ENCODE peak calls at places on chromosome 6, in nine cellular contexts. S is left ventricle myocardium inferior; X is HT-29; W is hepatocyte; U is T follicular helper cell; G is posterior vena cava; J is NCI-H1092 treated with DMSO at 0.1 percent for 48 hours; I is left lung; F is activated CD8-positive, alpha-beta T cell treated with anti-CD3 and anti-CD28 coated beads, Interleukin-2, amount 10 ng/mL, durations not matched to agents 7 days and 5 days. H is an unnamed sample.

GRCh38 chr6:15017803-15018202 is 228.1 kb upstream of the JARID2 start:
- DNase-seq in S (no peak), X (no peak), W (no peak), U (no peak), G (no peak), J (no peak), I (no peak), F (no peak), H (no peak)

GRCh38 chr6:28443112-28443773 is at the start of gene ZSCAN23:
- DNase-seq in S (peak; percentile 70), X (peak; percentile 56), W (peak; percentile 88), U (peak; percentile 80), G (peak; percentile 93), J (peak; percentile 81), I (peak; percentile 81), F (peak; percentile 94), H (peak; percentile 95)

GRCh38 chr6:5208039-5208438 is 52.7 kb downstream of the LYRM4 start:
- DNase-seq in S (no peak), X (no peak), W (no peak), U (no peak), G (no peak), J (no peak), I (no peak), F (no peak), H (no peak)

GRCh38 chr6:131362070-131362469 is 211.0 kb upstream of the ARG1 start:
- DNase-seq in S (no peak), X (no peak), W (no peak), U (no peak), G (no peak), J (no peak), I (no peak), F (no peak), H (peak; percentile 79)

GRCh38 chr6:168037242-168037641 is 39.8 kb downstream of the KIF25 start:
- DNase-seq in S (no peak), X (peak; percentile 46), W (no peak), U (no peak), G (peak; percentile 48), J (no peak), I (no peak), F (no peak), H (no peak)

GRCh38 chr6:335572-335971 is 43.3 kb downstream of the DUSP22 start:
- DNase-seq in S (peak; percentile 11), X (no peak), W (no peak), U (no peak), G (peak; percentile 76), J (no peak), I (no peak), F (no peak), H (no peak)

GRCh38 chr6:85323435-85324040 is 126.3 kb upstream of the NT5E start:
- DNase-seq in S (peak; percentile 47), X (peak; percentile 93), W (peak; percentile 94), U (peak; percentile 43), G (peak; percentile 83), J (peak; percentile 36), I (no peak), F (peak; percentile 86), H (peak; percentile 77)

GRCh38 chr6:53410508-53411258 is 61.9 kb upstream of the ELOVL5 start:
- DNase-seq in S (peak; percentile 42), X (peak; percentile 33), W (peak; percentile 46), U (peak; percentile 50), G (no peak), J (peak; percentile 3), I (peak; percentile 74), F (peak; percentile 66), H (peak; percentile 49)

GRCh38 chr6:21102201-21102600 is 491.4 kb upstream of the SOX4 start:
- DNase-seq in S (no peak), X (peak; percentile 36), W (no peak), U (no peak), G (no peak), J (no peak), I (no peak), F (no peak), H (no peak)

GRCh38 chr6:48110436-48111142 is 408 bp downstream of the PTCHD4 start:
- DNase-seq in S (no peak), X (no peak), W (no peak), U (no peak), G (no peak), J (no peak), I (no peak), F (no peak), H (no peak)

GRCh38 chr6:24997905-24998304 is 62.1 kb upstream of the RIPOR2 start:
- DNase-seq in S (no peak), X (no peak), W (no peak), U (no peak), G (no peak), J (no peak), I (no peak), F (no peak), H (no peak)

GRCh38 chr6:44275749-44276648 is 5.7 kb downstream of the TMEM151B start:
- DNase-seq in S (no peak), X (no peak), W (no peak), U (no peak), G (no peak), J (peak; percentile 24), I (no peak), F (peak; percentile 36), H (no peak)

GRCh38 chr6:153001767-153002612 is 519 bp downstream of the MTRF1L start:
- DNase-seq in S (no peak), X (peak; percentile 49), W (peak; percentile 24), U (no peak), G (peak; percentile 76), J (peak; percentile 21), I (no peak), F (peak; percentile 25), H (peak; percentile 45)

GRCh38 chr6:36911946-36912555 is 26.3 kb downstream of the C6orf89 start:
- DNase-seq in S (no peak), X (peak; percentile 11), W (no peak), U (no peak), G (no peak), J (no peak), I (no peak), F (peak; percentile 49), H (peak; percentile 21)

GRCh38 chr6:129312865-129313264 is 397.1 kb downstream of the ARHGAP18 start:
- DNase-seq in S (no peak), X (peak; percentile 76), W (no peak), U (no peak), G (no peak), J (no peak), I (no peak), F (no peak), H (peak; percentile 88)

GRCh38 chr6:143718463-143718862 is 40.7 kb downstream of the PHACTR2 start:
- DNase-seq in S (no peak), X (no peak), W (no peak), U (no peak), G (no peak), J (no peak), I (no peak), F (no peak), H (no peak)

GRCh38 chr6:135438907-135439535 is 58.5 kb downstream of the AHI1 start:
- DNase-seq in S (no peak), X (peak; percentile 75), W (peak; percentile 20), U (no peak), G (no peak), J (no peak), I (no peak), F (no peak), H (peak; percentile 10)

GRCh38 chr6:35299674-35300073 is 2.1 kb downstream of the DEF6 start:
- DNase-seq in S (peak; percentile 39), X (no peak), W (no peak), U (no peak), G (no peak), J (no peak), I (no peak), F (peak; percentile 67), H (no peak)

GRCh38 chr6:117840541-117840983 is 66.5 kb upstream of the SLC35F1 start:
- DNase-seq in S (no peak), X (peak; percentile 72), W (peak; percentile 48), U (no peak), G (no peak), J (peak; percentile 29), I (no peak), F (no peak), H (peak; percentile 32)

GRCh38 chr6:168374541-168375071 is 55.0 kb upstream of the DACT2 start:
- DNase-seq in S (no peak), X (no peak), W (no peak), U (no peak), G (peak; percentile 72), J (no peak), I (peak; percentile 40), F (no peak), H (no peak)

GRCh38 chr6:55836945-55837344 is 38.4 kb downstream of the BMP5 start:
- DNase-seq in S (no peak), X (no peak), W (no peak), U (no peak), G (no peak), J (no peak), I (no peak), F (no peak), H (no peak)

GRCh38 chr6:56403663-56404200 is 156.4 kb upstream of the COL21A1 start:
- DNase-seq in S (no peak), X (no peak), W (no peak), U (no peak), G (no peak), J (no peak), I (no peak), F (no peak), H (no peak)

GRCh38 chr6:127518212-127518709 is 874 bp downstream of the MTCL3 start:
- DNase-seq in S (no peak), X (no peak), W (no peak), U (no peak), G (no peak), J (peak; percentile 70), I (no peak), F (no peak), H (no peak)

GRCh38 chr6:157323114-157323923 is at the start of gene TMEM242:
- DNase-seq in S (peak; percentile 92), X (peak; percentile 95), W (peak; percentile 94), U (peak; percentile 66), G (peak; percentile 97), J (no peak), I (peak; percentile 96), F (peak; percentile 92), H (peak; percentile 93)

GRCh38 chr6:138044458-138044857 is 62.8 kb downstream of the PERP start:
- DNase-seq in S (no peak), X (no peak), W (no peak), U (no peak), G (no peak), J (no peak), I (no peak), F (no peak), H (peak; percentile 65)

GRCh38 chr6:44966449-44967091 is 361.6 kb upstream of the RUNX2 start:
- DNase-seq in S (no peak), X (no peak), W (no peak), U (no peak), G (no peak), J (no peak), I (no peak), F (no peak), H (peak; percentile 88)

GRCh38 chr6:52953911-52954839 is 40.9 kb downstream of the GSTA4 start:
- DNase-seq in S (no peak), X (no peak), W (no peak), U (no peak), G (no peak), J (no peak), I (no peak), F (no peak), H (peak; percentile 83)

GRCh38 chr6:158763440-158764187 is 55.6 kb downstream of the EZR start:
- DNase-seq in S (no peak), X (no peak), W (peak; percentile 29), U (no peak), G (no peak), J (no peak), I (no peak), F (no peak), H (no peak)

H was measured in M059J.